ENCODE peak calls at places on chromosomes 11 and 22, in five cellular contexts. One of them, this sample, is unnamed.

GRCh38 chr11:123321641-123322040 is 108.4 kb upstream of the GRAMD1B start:
- DNase-seq in AG04450: no peak
- DNase-seq in hepatocyte: no peak
- DNase-seq in esophagus squamous epithelium: no peak
- DNase-seq in IMR-90: no peak
- DNase-seq in this sample: no peak

GRCh38 chr11:34874202-34874601 is 42.0 kb downstream of the APIP start:
- DNase-seq in AG04450: no peak
- DNase-seq in hepatocyte: no peak
- DNase-seq in esophagus squamous epithelium: no peak
- DNase-seq in IMR-90: no peak
- DNase-seq in this sample: no peak

GRCh38 chr11:70497536-70498075 is 99.3 kb downstream of the CTTN start:
- DNase-seq in AG04450: no peak
- DNase-seq in hepatocyte: no peak
- DNase-seq in esophagus squamous epithelium: no peak
- DNase-seq in IMR-90: no peak
- DNase-seq in this sample: no peak

GRCh38 chr11:98307827-98308491 is 712.8 kb upstream of the CNTN5 start:
- DNase-seq in AG04450: no peak
- DNase-seq in hepatocyte: no peak
- DNase-seq in esophagus squamous epithelium: no peak
- DNase-seq in IMR-90: no peak
- DNase-seq in this sample: no peak

GRCh38 chr11:28666632-28667031 is 558.4 kb downstream of the METTL15 start:
- DNase-seq in AG04450: no peak
- DNase-seq in hepatocyte: no peak
- DNase-seq in esophagus squamous epithelium: no peak
- DNase-seq in IMR-90: no peak
- DNase-seq in this sample: no peak

GRCh38 chr11:120273432-120273831 is 33.5 kb downstream of the POU2F3 start:
- DNase-seq in AG04450: no peak
- DNase-seq in hepatocyte: no peak
- DNase-seq in esophagus squamous epithelium: no peak
- DNase-seq in IMR-90: peak
- DNase-seq in this sample: peak

GRCh38 chr11:105783216-105783615 is 173.3 kb downstream of the GRIA4 start:
- DNase-seq in AG04450: no peak
- DNase-seq in hepatocyte: no peak
- DNase-seq in esophagus squamous epithelium: no peak
- DNase-seq in IMR-90: no peak
- DNase-seq in this sample: no peak

GRCh38 chr11:74009675-74010305 is 905 bp upstream of the UCP3 start:
- DNase-seq in AG04450: no peak
- DNase-seq in hepatocyte: no peak
- DNase-seq in esophagus squamous epithelium: no peak
- DNase-seq in IMR-90: no peak
- DNase-seq in this sample: no peak

GRCh38 chr11:34191592-34191991 is 86.2 kb downstream of the NAT10 start:
- DNase-seq in AG04450: no peak
- DNase-seq in hepatocyte: no peak
- DNase-seq in esophagus squamous epithelium: no peak
- DNase-seq in IMR-90: no peak
- DNase-seq in this sample: no peak

GRCh38 chr22:26800858-26801257 is 143.5 kb downstream of the MIAT start:
- DNase-seq in AG04450: peak
- DNase-seq in hepatocyte: peak
- DNase-seq in esophagus squamous epithelium: no peak
- DNase-seq in IMR-90: peak
- DNase-seq in this sample: peak

GRCh38 chr11:26951849-26952515 is 41.9 kb upstream of the FIBIN start:
- DNase-seq in AG04450: no peak
- DNase-seq in hepatocyte: no peak
- DNase-seq in esophagus squamous epithelium: no peak
- DNase-seq in IMR-90: no peak
- DNase-seq in this sample: no peak